ENCODE peak calls at places on chromosomes 11 and 22, in six cellular contexts. X is CD14-positive monocyte, W is neural progenitor cell, B is dorsolateral prefrontal cortex, D is osteocyte, J is upper lobe of right lung. C is an unnamed sample.

GRCh38 chr22:27377901-27378300 is 423.7 kb downstream of the MN1 start:
- DNase-seq in X (no peak), W (no peak), B (no peak), D (peak), J (no peak), C (no peak)

GRCh38 chr11:95152878-95153856 is 63.5 kb downstream of the ENDOD1 start:
- DNase-seq in X (no peak), W (no peak), B (no peak), D (no peak), J (no peak), C (no peak)

GRCh38 chr11:111229604-111230003 is 15.9 kb upstream of the POU2AF2 start:
- DNase-seq in X (no peak), W (no peak), B (no peak), D (no peak), J (no peak), C (no peak)

GRCh38 chr11:123407996-123408597 is 22.0 kb upstream of the GRAMD1B start:
- DNase-seq in X (no peak), W (no peak), B (no peak), D (no peak), J (no peak), C (no peak)

GRCh38 chr11:105786766-105787165 is 176.9 kb downstream of the GRIA4 start:
- DNase-seq in X (no peak), W (peak), B (no peak), D (no peak), J (no peak), C (no peak)

GRCh38 chr11:106152013-106152412 is 74.6 kb downstream of the AASDHPPT start:
- DNase-seq in X (no peak), W (no peak), B (no peak), D (no peak), J (no peak), C (no peak)

GRCh38 chr11:92657226-92657625 is 312.2 kb upstream of the MTNR1B start:
- DNase-seq in X (no peak), W (no peak), B (no peak), D (no peak), J (no peak), C (no peak)

GRCh38 chr11:19698493-19699292 is 13.9 kb upstream of the NAV2 start:
- DNase-seq in X (no peak), W (no peak), B (no peak), D (no peak), J (no peak), C (no peak)

GRCh38 chr22:43540570-43540969 is 128.8 kb downstream of the MPPED1 start:
- DNase-seq in X (no peak), W (no peak), B (no peak), D (no peak), J (no peak), C (no peak)

GRCh38 chr11:75350743-75351540 is 519 bp downstream of the ARRB1 start:
- DNase-seq in X (peak), W (peak), B (peak), D (no peak), J (peak), C (no peak)

GRCh38 chr22:49302530-49302929 is 525.1 kb downstream of the BRD1 start:
- DNase-seq in X (no peak), W (no peak), B (peak), D (peak), J (peak), C (no peak)

DNA sequence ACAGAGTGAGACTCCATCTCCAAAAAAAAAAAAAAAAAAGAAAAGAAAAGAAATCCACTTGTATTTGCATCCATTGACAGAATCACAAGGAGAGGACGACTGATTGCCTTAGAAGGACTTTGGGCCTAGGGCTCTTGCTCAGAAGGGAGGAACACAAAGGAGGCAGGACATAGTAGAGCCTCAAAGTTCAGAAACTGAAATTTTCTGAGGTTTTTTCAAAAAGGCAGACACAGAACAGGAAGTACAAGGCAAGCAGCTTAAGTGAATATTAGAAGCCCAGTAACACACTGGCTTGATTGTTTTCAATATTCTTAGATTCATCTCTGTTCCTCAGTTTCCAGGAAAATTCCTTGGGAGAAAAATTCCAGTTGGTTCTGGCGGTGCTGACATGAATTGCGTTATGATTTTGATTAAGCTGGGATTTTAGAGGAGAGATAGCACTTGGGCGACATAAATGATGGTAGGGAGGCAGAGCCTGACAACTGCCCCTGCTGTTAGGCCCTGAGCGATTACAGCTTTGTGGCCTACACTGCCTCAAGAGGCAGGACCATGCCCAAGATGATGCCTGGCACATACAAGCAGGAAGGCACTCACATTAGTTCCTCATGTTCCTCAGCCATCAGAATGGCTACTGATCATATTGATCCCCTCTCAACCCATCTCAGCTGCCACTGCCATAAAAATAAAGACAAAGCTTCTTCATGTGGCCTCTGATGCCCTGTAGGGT is 15.3 kb downstream of the CLPB start:
- DNase-seq in X (no peak), W (no peak), B (no peak), D (no peak), J (no peak), C (no peak)
- TF ChIP-seq CTCF in X (no peak), W (no peak), B (no peak), D (no peak), J (no peak), C (no peak)

DNA sequence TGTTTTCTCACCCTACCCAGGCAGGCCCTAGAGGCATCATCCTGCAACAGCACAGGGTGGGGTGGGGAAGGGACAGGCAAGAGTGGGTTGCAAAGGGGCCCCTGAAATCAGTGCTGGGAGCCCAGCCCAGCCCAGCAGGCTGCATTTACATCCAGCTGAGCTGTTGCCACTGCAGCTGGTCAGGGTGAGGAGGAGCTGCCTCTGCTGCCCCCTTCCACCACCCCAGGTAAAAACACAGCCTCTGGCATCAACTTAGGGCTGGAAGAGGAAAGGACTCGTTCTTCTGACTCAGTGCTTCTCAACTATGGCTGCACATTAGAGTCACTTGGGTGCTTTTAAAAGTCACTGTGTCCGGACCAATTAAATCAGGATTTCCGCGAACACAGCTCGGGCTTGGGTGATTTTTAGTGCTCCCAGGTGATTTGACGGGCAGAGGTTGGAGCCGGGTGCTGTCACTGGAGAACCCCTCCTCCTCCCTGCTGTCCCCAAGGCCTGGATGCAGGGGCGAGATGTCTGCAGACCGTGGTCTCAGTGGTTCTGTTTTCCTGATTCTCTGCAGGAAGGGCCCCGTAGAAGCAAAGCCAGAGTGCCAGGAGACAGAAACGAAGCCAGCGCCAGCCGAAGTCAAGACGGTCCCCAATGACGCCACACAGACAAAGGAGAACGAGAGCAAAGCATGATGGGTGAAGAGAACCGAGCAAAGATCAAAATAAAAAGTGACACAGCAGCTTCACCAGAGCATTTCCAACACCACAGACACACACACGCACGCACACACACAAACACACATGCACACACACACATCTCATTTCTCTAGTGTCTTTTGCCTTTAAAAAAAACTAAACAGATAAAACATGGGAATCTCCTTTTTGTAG is 39.4 kb upstream of the TTC12 start:
- DNase-seq in X (no peak), W (peak), B (peak), D (no peak), J (no peak), C (no peak)
- TF ChIP-seq CTCF in X (no peak), W (peak), B (no peak), D (no peak), J (no peak), C (no peak)

GRCh38 chr11:32071811-32072210 is 19.1 kb upstream of the RCN1 start:
- DNase-seq in X (no peak), W (peak), B (no peak), D (no peak), J (no peak), C (no peak)
- TF ChIP-seq CTCF in X (no peak), W (peak), B (no peak), D (peak), J (peak), C (no peak)

DNA sequence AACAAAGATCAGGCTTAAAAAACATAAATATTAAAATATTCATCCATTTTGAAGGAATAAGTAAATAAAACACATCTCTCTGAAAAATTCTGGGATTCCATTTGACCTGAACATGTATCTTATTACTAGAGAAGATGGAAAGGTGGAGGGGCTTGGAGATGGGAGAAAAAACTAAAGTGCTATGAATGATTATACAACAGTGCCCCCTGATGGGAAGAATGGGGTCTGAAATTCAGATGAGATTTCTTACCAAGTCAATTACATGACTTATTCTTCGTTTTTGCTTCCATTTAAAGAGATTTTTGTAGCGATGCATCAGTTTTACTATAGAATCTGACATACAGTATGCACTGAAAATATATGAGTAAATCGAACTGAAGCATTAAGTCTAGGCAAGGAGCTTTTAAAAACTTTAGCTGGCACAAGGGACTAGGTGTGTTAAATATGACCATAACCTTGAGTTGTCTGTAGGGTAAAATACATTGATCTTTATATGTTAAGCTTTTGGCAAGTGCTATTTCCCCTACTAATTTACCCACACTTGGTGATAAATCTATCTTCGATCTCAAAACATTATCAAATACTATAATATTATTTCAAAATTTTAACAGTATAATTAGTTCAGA is 718.8 kb downstream of the CNTN5 start:
- DNase-seq in X (no peak), W (peak), B (no peak), D (no peak), J (no peak), C (no peak)
- TF ChIP-seq CTCF in X (no peak), W (peak), B (peak), D (peak), J (peak), C (peak)

DNA sequence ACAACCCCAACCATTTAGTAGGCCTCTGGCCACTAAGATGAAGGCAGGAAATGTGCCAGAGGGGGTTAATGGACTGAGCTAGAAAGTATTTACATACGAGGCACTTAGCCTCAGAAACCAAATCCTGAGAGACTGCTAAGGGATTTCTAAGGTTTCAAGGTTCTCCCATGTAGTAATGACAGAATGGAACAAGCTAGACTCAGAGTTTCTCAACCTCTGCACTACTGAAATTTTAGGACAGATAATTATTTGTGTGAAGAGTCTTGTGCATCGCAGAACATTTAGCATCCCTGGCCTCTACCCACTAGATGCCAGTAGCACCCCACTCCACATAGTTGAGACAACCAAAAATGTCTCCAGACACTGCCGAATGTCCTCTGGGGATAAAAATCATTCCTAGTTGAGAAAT is 54.8 kb upstream of the CHRM4 start:
- DNase-seq in X (no peak), W (no peak), B (no peak), D (no peak), J (no peak), C (no peak)
- TF ChIP-seq CTCF in X (no peak), W (peak), B (peak), D (peak), J (peak), C (no peak)

C was measured in mesothelial cell of epicardium.